ENCODE peak calls at places on chromosomes 16 and 17, in ten cellular contexts. D is neural progenitor cell, N is stomach, L is heart right ventricle, K is breast epithelium, U is endothelial cell of umbilical vein, I is colonic mucosa, X is suprapubic skin, P is tibial nerve, Q is esophagus squamous epithelium. G is an unnamed sample.

GRCh38 chr16:28981517-28981916 is 3.3 kb upstream of the LAT start:
- DNase-seq in D (peak; percentile 29), N (no peak), L (no peak), K (no peak), U (no peak), I (peak; percentile 52), X (no peak), P (no peak), Q (no peak), G (no peak)

GRCh38 chr17:46796524-46796923 is 22.0 kb downstream of the WNT3 start:
- DNase-seq in D (no peak), N (no peak), L (no peak), K (no peak), U (no peak), I (no peak), X (no peak), P (no peak), Q (no peak), G (no peak)

GRCh38 chr17:43832168-43832975 is 574 bp downstream of the MPP3 start:
- DNase-seq in D (peak; percentile 57), N (peak; percentile 69), L (peak; percentile 40), K (no peak), U (peak; percentile 48), I (peak; percentile 55), X (no peak), P (no peak), Q (no peak), G (no peak)

GRCh38 chr17:9703781-9704082 is 58.4 kb downstream of the USP43 start:
- DNase-seq in D (no peak), N (no peak), L (no peak), K (no peak), U (no peak), I (no peak), X (no peak), P (no peak), Q (no peak), G (no peak)

GRCh38 chr17:48194097-48194550 is 86.6 kb downstream of the SNX11 start:
- DNase-seq in D (no peak), N (no peak), L (no peak), K (no peak), U (peak; percentile 51), I (no peak), X (no peak), P (no peak), Q (no peak), G (no peak)

GRCh38 chr16:47905771-47906170 is 250.0 kb downstream of the ABCC12 start:
- DNase-seq in D (no peak), N (no peak), L (no peak), K (no peak), U (no peak), I (no peak), X (no peak), P (no peak), Q (no peak), G (no peak)

GRCh38 chr16:12096828-12097522 is 120.4 kb downstream of the SNX29 start:
- DNase-seq in D (no peak), N (no peak), L (no peak), K (peak; percentile 14), U (no peak), I (no peak), X (no peak), P (no peak), Q (no peak), G (no peak)

GRCh38 chr16:52466998-52467397 is 79.9 kb downstream of the TOX3 start:
- DNase-seq in D (no peak), N (no peak), L (no peak), K (no peak), U (no peak), I (no peak), X (no peak), P (no peak), Q (no peak), G (no peak)

GRCh38 chr17:1649844-1650409 is at the start of gene RILP:
- DNase-seq in D (no peak), N (peak; percentile 95), L (peak; percentile 89), K (peak; percentile 92), U (peak; percentile 61), I (peak; percentile 91), X (no peak), P (peak; percentile 48), Q (no peak), G (peak; percentile 91)

GRCh38 chr17:17783121-17783824 is 53.5 kb downstream of the SREBF1 start:
- DNase-seq in D (peak; percentile 88), N (peak; percentile 88), L (peak; percentile 86), K (peak; percentile 67), U (peak; percentile 32), I (peak; percentile 78), X (no peak), P (no peak), Q (no peak), G (no peak)

GRCh38 chr16:49704586-49705155 is 151.2 kb downstream of the ZNF423 start:
- DNase-seq in D (peak; percentile 42), N (no peak), L (no peak), K (no peak), U (no peak), I (no peak), X (no peak), P (no peak), Q (no peak), G (no peak)

GRCh38 chr16:52497067-52497816 is 49.7 kb downstream of the TOX3 start:
- DNase-seq in D (no peak), N (no peak), L (no peak), K (no peak), U (no peak), I (peak; percentile 35), X (no peak), P (no peak), Q (no peak), G (no peak)

GRCh38 chr17:14882131-14882530 is 383.0 kb downstream of the PMP22 start:
- DNase-seq in D (no peak), N (no peak), L (no peak), K (no peak), U (no peak), I (no peak), X (no peak), P (no peak), Q (no peak), G (no peak)

GRCh38 chr16:75198135-75198600 is 8.8 kb downstream of the CTRB2 start:
- DNase-seq in D (no peak), N (peak; percentile 24), L (no peak), K (no peak), U (no peak), I (no peak), X (peak; percentile 67), P (no peak), Q (no peak), G (no peak)

GRCh38 chr17:40602445-40603443 is 37.5 kb upstream of the CCR7 start:
- DNase-seq in D (no peak), N (no peak), L (no peak), K (no peak), U (no peak), I (no peak), X (no peak), P (no peak), Q (no peak), G (no peak)

GRCh38 chr17:63544467-63545301 is 5.6 kb upstream of the DCAF7 start:
- DNase-seq in D (no peak), N (no peak), L (no peak), K (no peak), U (no peak), I (no peak), X (no peak), P (no peak), Q (no peak), G (no peak)
- H3K4me3 ChIP-seq in D (no peak overlapping the region), N (no peak overlapping the region), L (no peak overlapping the region), K (no peak overlapping the region), U (no peak overlapping the region), I (no peak overlapping the region), X (no peak overlapping the region), P (no peak overlapping the region), Q (no peak overlapping the region), G (no peak overlapping the region)

GRCh38 chr17:35094902-35095301 is 24.8 kb downstream of the RAD51D start:
- DNase-seq in D (no peak), N (no peak), L (no peak), K (no peak), U (peak; percentile 18), I (no peak), X (no peak), P (no peak), Q (no peak), G (no peak)
- H3K4me1 ChIP-seq in D (no peaks in the 10 kb centered on the region), N (no peaks in the 10 kb centered on the region), L (peaks cover 1% of the 10 kb centered on the region), K (no peaks in the 10 kb centered on the region), U (peaks cover 2% of the 10 kb centered on the region), I (peaks cover 2% of the 10 kb centered on the region), X (peaks cover 4% of the 10 kb centered on the region), P (peaks cover 1% of the 10 kb centered on the region), Q (peaks cover 9% of the 10 kb centered on the region), G (peaks cover under 1% of the 10 kb centered on the region)

GRCh38 chr16:27404163-27404823 is 2.3 kb downstream of the IL21R start:
- DNase-seq in D (no peak), N (no peak), L (no peak), K (no peak), U (no peak), I (no peak), X (no peak), P (no peak), Q (no peak), G (no peak)

GRCh38 chr16:27401768-27402568 is at the start of gene IL21R:
- DNase-seq in D (peak; percentile 14), N (peak; percentile 50), L (peak; percentile 61), K (no peak), U (no peak), I (peak; percentile 57), X (no peak), P (no peak), Q (no peak), G (peak; percentile 60)

GRCh38 chr16:27402964-27403600 is 1.1 kb downstream of the IL21R start:
- DNase-seq in D (no peak), N (no peak), L (no peak), K (no peak), U (no peak), I (no peak), X (no peak), P (no peak), Q (no peak), G (peak; percentile 53)

GRCh38 chr16:27402569-27402963 is 592 bp downstream of the IL21R start:
- DNase-seq in D (no peak), N (no peak), L (no peak), K (no peak), U (no peak), I (no peak), X (no peak), P (no peak), Q (no peak), G (peak; percentile 46)

DNA sequence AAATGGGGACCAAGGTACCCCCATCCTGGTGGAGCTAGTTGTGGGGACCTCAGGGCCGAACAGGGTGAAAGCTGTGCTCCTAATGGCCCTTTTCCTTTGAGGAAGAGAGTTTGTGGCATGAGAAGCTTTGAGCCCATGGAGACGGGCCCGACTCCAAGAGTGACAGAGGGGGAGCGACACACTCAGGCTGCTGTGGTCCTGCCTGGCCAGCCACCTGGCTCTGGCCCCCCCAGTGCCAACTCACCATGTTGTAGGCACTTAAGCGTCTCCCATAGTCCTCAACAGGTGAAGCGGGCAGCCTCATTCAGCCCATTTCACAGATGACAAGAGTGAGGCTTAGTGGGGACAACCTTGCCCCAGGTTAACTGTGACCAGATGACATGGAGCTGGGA is 1.6 kb downstream of the IL21R start:
- DNase-seq in D (no peak), N (no peak), L (no peak), K (no peak), U (no peak), I (no peak), X (no peak), P (no peak), Q (no peak), G (no peak)
- H3K4me3 ChIP-seq in D (no peak overlapping the region), N (no peak overlapping the region), L (no peak overlapping the region), K (no peak overlapping the region), U (no peak overlapping the region), I (no peak overlapping the region), X (no peak overlapping the region), P (no peak overlapping the region), Q (peak overlapping the region; percentile 47), G (no peak overlapping the region)

GRCh38 chr16:70746708-70747424 is 54.1 kb downstream of the VAC14 start:
- DNase-seq in D (no peak), N (peak; percentile 85), L (peak; percentile 79), K (peak; percentile 74), U (peak; percentile 73), I (peak; percentile 89), X (no peak), P (no peak), Q (no peak), G (peak; percentile 87)
- H3K4me1 ChIP-seq in D (peaks cover 12% of the 10 kb centered on the region), N (peaks cover 69% of the 10 kb centered on the region), L (peaks cover 45% of the 10 kb centered on the region), K (peaks cover 23% of the 10 kb centered on the region), U (peaks cover 28% of the 10 kb centered on the region), I (peaks cover 38% of the 10 kb centered on the region), X (peaks cover 58% of the 10 kb centered on the region), P (peaks cover 70% of the 10 kb centered on the region), Q (peaks cover 72% of the 10 kb centered on the region), G (peaks cover 52% of the 10 kb centered on the region)